ENCODE peak calls at places on chromosomes 6 and 20, in seven cellular contexts. Z is stimulated activated naive CD8-positive, alpha-beta T cell treated with anti-CD3 and anti-CD28 coated beads, Interleukin-15, Interleukin-2, amounts not matched to agents 100 U/mL and 50 U/mL, for 24 hours; C is stimulated activated CD4-positive, alpha-beta T cell treated with anti-CD3 and anti-CD28 coated beads, Interleukin-15, amount 100 ng/mL, for 24 hours; O is naive thymus-derived CD8-positive, alpha-beta T cell; I is HT-29; S is NCI-H1092 treated with DMSO at 0.1 percent for 48 hours; K is astrocyte. A is an unnamed sample.

GRCh38 chr6:97095466-97095865 is 170.9 kb downstream of the KLHL32 start:
- DNase-seq in S (no peak), Z (no peak), O (no peak), K (no peak), I (no peak), C (no peak), A (no peak)

GRCh38 chr20:1816384-1817381 is 78.5 kb upstream of the SIRPA start:
- DNase-seq in K (peak), Z (no peak), S (no peak), C (no peak), I (no peak), O (peak), A (no peak)

GRCh38 chr20:59824711-59825562 is 108.5 kb downstream of the SYCP2 start:
- DNase-seq in Z (no peak), I (no peak), K (no peak), S (no peak), C (no peak), O (no peak), A (no peak)

GRCh38 chr20:47879771-47880170 is 94.5 kb upstream of the SULF2 start:
- DNase-seq in O (no peak), C (no peak), S (no peak), K (no peak), I (no peak), Z (no peak), A (no peak)

GRCh38 chr20:62929051-62929538 is 2.8 kb upstream of the DIDO1 start:
- DNase-seq in Z (peak), I (peak), O (no peak), K (no peak), S (no peak), C (peak), A (peak)

GRCh38 chr6:107820571-107821261 is 3.4 kb downstream of the SCML4 start:
- DNase-seq in Z (peak), K (peak), O (peak), I (no peak), C (peak), S (peak), A (no peak)

GRCh38 chr20:51094221-51094620 is 71.3 kb upstream of the KCNG1 start:
- DNase-seq in O (no peak), Z (no peak), C (no peak), S (no peak), I (no peak), K (no peak), A (no peak)

GRCh38 chr6:165804331-165805066 is 141.5 kb upstream of the PDE10A start:
- DNase-seq in K (peak), I (no peak), Z (no peak), C (no peak), S (no peak), O (no peak), A (no peak)

GRCh38 chr6:43608310-43608763 is 20.7 kb downstream of the GTPBP2 start:
- DNase-seq in S (peak), C (peak), I (peak), K (peak), O (peak), Z (peak), A (peak)

GRCh38 chr20:35541118-35541782 is 628 bp upstream of the ERGIC3 start:
- DNase-seq in C (no peak), S (no peak), K (no peak), I (peak), Z (no peak), O (no peak), A (no peak)

GRCh38 chr6:10542135-10542689 is 21.1 kb downstream of the GCNT2 start:
- DNase-seq in O (no peak), S (no peak), Z (no peak), I (no peak), K (no peak), C (no peak), A (no peak)

GRCh38 chr20:39190666-39191570 is 228.8 kb downstream of the DHX35 start:
- DNase-seq in C (no peak), Z (no peak), S (no peak), I (no peak), O (no peak), K (peak), A (no peak)

GRCh38 chr6:167285077-167285770 is 5.9 kb upstream of the UNC93A start:
- DNase-seq in Z (no peak), C (no peak), S (no peak), I (no peak), K (no peak), O (no peak), A (no peak)

GRCh38 chr6:105561501-105561900 is 158.6 kb upstream of the PREP start:
- DNase-seq in O (no peak), S (no peak), I (no peak), C (no peak), Z (no peak), K (no peak), A (no peak)

GRCh38 chr6:81743649-81744048 is 8.8 kb downstream of the TENT5A start:
- DNase-seq in Z (no peak), C (no peak), I (no peak), O (no peak), K (peak), S (no peak), A (no peak)

GRCh38 chr6:151534576-151534975 is 40.8 kb downstream of the CCDC170 start:
- DNase-seq in S (no peak), I (no peak), O (no peak), Z (no peak), K (peak), C (no peak), A (no peak)

GRCh38 chr6:108518714-108519576 is 41.8 kb upstream of the FOXO3 start:
- DNase-seq in I (peak), C (peak), S (no peak), K (no peak), Z (no peak), O (no peak), A (no peak)

GRCh38 chr6:137811121-137811911 is 55.7 kb upstream of the TNFAIP3 start:
- DNase-seq in K (peak), S (no peak), O (peak), Z (peak), C (peak), I (peak), A (no peak)

GRCh38 chr6:139752086-139752485 is 377.6 kb upstream of the CITED2 start:
- DNase-seq in S (no peak), K (no peak), C (no peak), I (no peak), O (no peak), Z (no peak), A (no peak)

GRCh38 chr6:143592335-143592734 is 80.8 kb upstream of the FUCA2 start:
- DNase-seq in K (no peak), Z (no peak), O (no peak), S (no peak), I (peak), C (no peak), A (no peak)

GRCh38 chr6:149268768-149269167 is 48.7 kb upstream of the TAB2 start:
- DNase-seq in K (peak), S (no peak), Z (no peak), I (no peak), O (no peak), C (no peak), A (no peak)

GRCh38 chr6:96195272-96195671 is 179.5 kb downstream of the FUT9 start:
- DNase-seq in C (no peak), Z (no peak), S (no peak), I (no peak), O (no peak), K (no peak), A (no peak)

GRCh38 chr6:76861403-76861802 is 601.9 kb downstream of the HTR1B start:
- DNase-seq in I (peak), S (no peak), K (no peak), C (no peak), O (no peak), Z (no peak), A (peak)

GRCh38 chr20:25059866-25060465 is 2.0 kb upstream of the ACSS1 start:
- DNase-seq in Z (no peak), K (no peak), S (no peak), O (peak), C (no peak), I (no peak), A (no peak)

GRCh38 chr6:34390531-34391013 is 1.9 kb downstream of the NUDT3 start:
- DNase-seq in O (no peak), K (no peak), C (no peak), Z (no peak), S (no peak), I (no peak), A (no peak)

GRCh38 chr6:161261325-161261724 is 12.5 kb downstream of the AGPAT4 start:
- DNase-seq in I (no peak), O (no peak), K (peak), Z (no peak), C (no peak), S (no peak), A (no peak)

GRCh38 chr20:43665466-43666176 is 1.3 kb upstream of the MYBL2 start:
- DNase-seq in S (no peak), C (no peak), Z (no peak), K (no peak), O (no peak), I (no peak), A (no peak)

GRCh38 chr20:57831992-57832585 is 122.3 kb upstream of the PMEPA1 start:
- DNase-seq in K (no peak), I (no peak), O (no peak), S (no peak), C (no peak), Z (no peak), A (no peak)

GRCh38 chr20:47024461-47024937 is 129.9 kb downstream of the EYA2 start:
- DNase-seq in I (no peak), C (no peak), K (no peak), O (no peak), S (no peak), Z (no peak), A (no peak)

GRCh38 chr20:25739615-25740320 is 43.1 kb upstream of the ZNF337 start:
- DNase-seq in Z (no peak), I (peak), K (no peak), C (no peak), S (no peak), O (no peak), A (no peak)

GRCh38 chr20:939606-940005 is 23.5 kb upstream of the ANGPT4 start:
- DNase-seq in Z (no peak), I (no peak), K (no peak), C (no peak), O (no peak), S (no peak), A (no peak)

GRCh38 chr6:137882225-137882961 is 15.3 kb downstream of the TNFAIP3 start:
- DNase-seq in C (no peak), S (no peak), Z (no peak), I (no peak), O (no peak), K (no peak), A (no peak)

GRCh38 chr6:69090132-69090531 is 455.1 kb downstream of the ADGRB3 start:
- DNase-seq in K (peak), O (no peak), C (no peak), I (no peak), S (no peak), Z (no peak), A (no peak)

GRCh38 chr6:119012521-119012920 is 65.9 kb downstream of the FAM184A start:
- DNase-seq in S (no peak), K (peak), I (no peak), C (no peak), O (no peak), Z (no peak), A (no peak)

GRCh38 chr6:85449818-85450577 is at the start of gene NT5E:
- DNase-seq in S (no peak), C (peak), Z (peak), I (peak), K (peak), O (peak), A (no peak)

A was measured in LNCaP clone FGC.